ENCODE peak calls at places on chromosome 5, in four cellular contexts. One of them, this sample, is unnamed.

GRCh38 chr5:93289915-93290314 is 291.1 kb downstream of the NR2F1-AS1 start:
- DNase-seq in HepG2: peak
- DNase-seq in WTC11: no peak
- DNase-seq in K562: no peak
- DNase-seq in this sample: no peak

GRCh38 chr5:119212666-119213065 is 141.8 kb downstream of the DMXL1 start:
- DNase-seq in HepG2: no peak
- DNase-seq in WTC11: no peak
- DNase-seq in K562: no peak
- DNase-seq in this sample: no peak

GRCh38 chr5:52804359-52804758 is 16.6 kb downstream of the ITGA1 start:
- DNase-seq in HepG2: no peak
- DNase-seq in WTC11: no peak
- DNase-seq in K562: no peak
- DNase-seq in this sample: no peak

GRCh38 chr5:128478386-128479368 is 59.4 kb downstream of the FBN2 start:
- DNase-seq in HepG2: no peak
- DNase-seq in WTC11: no peak
- DNase-seq in K562: no peak
- DNase-seq in this sample: no peak

GRCh38 chr5:140341591-140341990 is 4.8 kb downstream of the HBEGF start:
- DNase-seq in HepG2: no peak
- DNase-seq in WTC11: no peak
- DNase-seq in K562: no peak
- DNase-seq in this sample: no peak

GRCh38 chr5:125093776-125094175 is 347.3 kb upstream of the ZNF608 start:
- DNase-seq in HepG2: no peak
- DNase-seq in WTC11: no peak
- DNase-seq in K562: no peak
- DNase-seq in this sample: no peak

GRCh38 chr5:133818031-133818431 is 150.4 kb downstream of the C5orf15 start:
- DNase-seq in HepG2: no peak
- DNase-seq in WTC11: no peak
- DNase-seq in K562: no peak
- DNase-seq in this sample: no peak

GRCh38 chr5:28328691-28329090 is 1290.3 kb upstream of the CDH9 start:
- DNase-seq in HepG2: no peak
- DNase-seq in WTC11: no peak
- DNase-seq in K562: no peak
- DNase-seq in this sample: no peak

GRCh38 chr5:93294184-93294583 is 286.8 kb downstream of the NR2F1-AS1 start:
- DNase-seq in HepG2: no peak
- DNase-seq in WTC11: no peak
- DNase-seq in K562: no peak
- DNase-seq in this sample: no peak

GRCh38 chr5:26388946-26389345 is 649.4 kb downstream of the CDH9 start:
- DNase-seq in HepG2: no peak
- DNase-seq in WTC11: no peak
- DNase-seq in K562: no peak
- DNase-seq in this sample: no peak

GRCh38 chr5:172528440-172528839 is 74.1 kb upstream of the SH3PXD2B start:
- DNase-seq in HepG2: no peak
- DNase-seq in WTC11: no peak
- DNase-seq in K562: no peak
- DNase-seq in this sample: no peak

GRCh38 chr5:64637144-64637543 is 53.2 kb upstream of the SHISAL2B start:
- DNase-seq in HepG2: no peak
- DNase-seq in WTC11: no peak
- DNase-seq in K562: no peak
- DNase-seq in this sample: no peak

GRCh38 chr5:95393279-95393678 is 2.1 kb downstream of the FAM81B start:
- DNase-seq in HepG2: no peak
- DNase-seq in WTC11: no peak
- DNase-seq in K562: no peak
- DNase-seq in this sample: no peak

GRCh38 chr5:168714046-168714445 is 134.9 kb upstream of the PANK3 start:
- DNase-seq in HepG2: no peak
- DNase-seq in WTC11: no peak
- DNase-seq in K562: no peak
- DNase-seq in this sample: no peak

GRCh38 chr5:100004969-100005368 is 530.2 kb upstream of the FAM174A start:
- DNase-seq in HepG2: no peak
- DNase-seq in WTC11: no peak
- DNase-seq in K562: no peak
- DNase-seq in this sample: no peak

GRCh38 chr5:9196403-9197224 is 349.3 kb downstream of the SEMA5A start:
- DNase-seq in HepG2: no peak
- DNase-seq in WTC11: no peak
- DNase-seq in K562: peak
- DNase-seq in this sample: no peak

GRCh38 chr5:138874771-138875628 is at the start of gene LRRTM2:
- DNase-seq in HepG2: no peak
- DNase-seq in WTC11: no peak
- DNase-seq in K562: peak
- DNase-seq in this sample: no peak

GRCh38 chr5:177116631-177117373 is 16.8 kb upstream of the NSD1 start:
- DNase-seq in HepG2: no peak
- DNase-seq in WTC11: peak
- DNase-seq in K562: peak
- DNase-seq in this sample: no peak

GRCh38 chr5:124743534-124744169 is 2.8 kb downstream of the ZNF608 start:
- DNase-seq in HepG2: no peak
- DNase-seq in WTC11: no peak
- DNase-seq in K562: no peak
- DNase-seq in this sample: no peak

GRCh38 chr5:35458824-35459207 is 158.8 kb upstream of the SPEF2 start:
- DNase-seq in HepG2: no peak
- DNase-seq in WTC11: no peak
- DNase-seq in K562: no peak
- DNase-seq in this sample: no peak

GRCh38 chr5:57777174-57777581 is 294.6 kb upstream of the ACTBL2 start:
- DNase-seq in HepG2: no peak
- DNase-seq in WTC11: no peak
- DNase-seq in K562: no peak
- DNase-seq in this sample: no peak

GRCh38 chr5:83441752-83442151 is 29.8 kb upstream of the VCAN start:
- DNase-seq in HepG2: no peak
- DNase-seq in WTC11: no peak
- DNase-seq in K562: peak
- DNase-seq in this sample: peak

GRCh38 chr5:173670130-173670591 is 53.7 kb upstream of the BOD1 start:
- DNase-seq in HepG2: no peak
- DNase-seq in WTC11: no peak
- DNase-seq in K562: no peak
- DNase-seq in this sample: no peak
- TF ChIP-seq TCF7 in HepG2: no peak
- TF ChIP-seq TCF7 in WTC11: no peak
- TF ChIP-seq TCF7 in K562: no peak
- TF ChIP-seq TCF7 in this sample: no peak

GRCh38 chr5:16616536-16617271 is at the start of gene RETREG1:
- DNase-seq in HepG2: no peak
- DNase-seq in WTC11: peak
- DNase-seq in K562: no peak
- DNase-seq in this sample: no peak

GRCh38 chr5:16618138-16618897 is 1.5 kb upstream of the RETREG1 start:
- DNase-seq in HepG2: no peak
- DNase-seq in WTC11: no peak
- DNase-seq in K562: no peak
- DNase-seq in this sample: no peak

GRCh38 chr5:16615737-16616535 is 861 bp downstream of the RETREG1 start:
- DNase-seq in HepG2: no peak
- DNase-seq in WTC11: no peak
- DNase-seq in K562: no peak
- DNase-seq in this sample: no peak

GRCh38 chr5:16619136-16619535 is 2.3 kb upstream of the RETREG1 start:
- DNase-seq in HepG2: no peak
- DNase-seq in WTC11: no peak
- DNase-seq in K562: no peak
- DNase-seq in this sample: no peak

GRCh38 chr5:16617272-16617973 is 626 bp upstream of the RETREG1 start:
- DNase-seq in HepG2: no peak
- DNase-seq in WTC11: no peak
- DNase-seq in K562: no peak
- DNase-seq in this sample: no peak
- TF ChIP-seq TCF7 in HepG2: no peak
- TF ChIP-seq TCF7 in WTC11: no peak
- TF ChIP-seq TCF7 in K562: no peak
- TF ChIP-seq TCF7 in this sample: no peak

GRCh38 chr5:60447488-60447920 is 252.5 kb downstream of the DEPDC1B start:
- DNase-seq in HepG2: peak
- DNase-seq in WTC11: no peak
- DNase-seq in K562: no peak
- DNase-seq in this sample: no peak
- TF ChIP-seq TCF7 in HepG2: peak
- TF ChIP-seq TCF7 in WTC11: no peak
- TF ChIP-seq TCF7 in K562: no peak
- TF ChIP-seq TCF7 in this sample: no peak

GRCh38 chr5:143767162-143767561 is 44.8 kb upstream of the HMHB1 start:
- DNase-seq in HepG2: no peak
- DNase-seq in WTC11: no peak
- DNase-seq in K562: no peak
- DNase-seq in this sample: no peak

GRCh38 chr5:143772621-143773020 is 39.3 kb upstream of the HMHB1 start:
- DNase-seq in HepG2: no peak
- DNase-seq in WTC11: no peak
- DNase-seq in K562: no peak
- DNase-seq in this sample: no peak

GRCh38 chr5:143775258-143775657 is 36.7 kb upstream of the HMHB1 start:
- DNase-seq in HepG2: no peak
- DNase-seq in WTC11: no peak
- DNase-seq in K562: peak
- DNase-seq in this sample: no peak

GRCh38 chr5:143770430-143770829 is 41.5 kb upstream of the HMHB1 start:
- DNase-seq in HepG2: no peak
- DNase-seq in WTC11: no peak
- DNase-seq in K562: no peak
- DNase-seq in this sample: no peak

DNA sequence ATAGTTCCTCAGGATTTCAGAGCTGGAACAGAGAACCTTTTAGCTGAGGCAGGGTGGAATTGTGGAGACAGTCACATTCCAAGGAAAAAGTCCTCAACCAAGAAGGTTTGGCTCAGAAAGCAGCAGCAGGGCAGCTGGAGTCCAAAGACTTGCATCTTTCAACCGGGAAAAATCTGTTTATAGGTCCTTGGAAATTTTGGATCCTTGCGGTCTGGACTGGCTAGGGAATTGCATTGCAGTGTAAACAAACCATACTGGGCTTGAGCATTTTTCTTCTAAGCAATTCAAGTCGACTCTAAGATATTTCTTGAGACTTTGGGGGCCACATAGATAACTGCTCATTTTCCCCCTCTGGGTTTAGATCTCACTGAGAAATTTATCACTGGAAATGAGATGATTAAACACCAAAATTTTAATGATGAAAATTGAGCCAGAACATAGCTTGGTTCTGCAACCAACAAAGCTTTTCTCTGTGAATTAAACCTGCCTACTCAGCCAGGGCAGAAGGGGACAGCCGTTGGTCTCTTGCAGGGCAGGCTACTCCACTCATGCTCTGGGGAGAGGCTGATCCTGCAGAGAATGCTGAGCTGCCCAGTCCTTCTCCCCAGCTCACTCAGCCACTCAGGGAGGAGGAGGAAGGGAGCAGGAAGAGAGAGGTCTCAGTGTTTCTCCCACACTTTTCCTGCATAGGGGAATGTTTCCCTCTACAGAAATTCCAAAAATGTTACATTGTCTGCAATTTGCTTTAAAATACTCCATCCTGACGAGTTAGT is 40.5 kb upstream of the HMHB1 start:
- DNase-seq in HepG2: no peak
- DNase-seq in WTC11: no peak
- DNase-seq in K562: no peak
- DNase-seq in this sample: no peak
- TF ChIP-seq TCF7 in HepG2: no peak
- TF ChIP-seq TCF7 in WTC11: no peak
- TF ChIP-seq TCF7 in K562: no peak
- TF ChIP-seq TCF7 in this sample: no peak

GRCh38 chr5:142390303-142390840 is 65.6 kb upstream of the SPRY4 start:
- DNase-seq in HepG2: no peak
- DNase-seq in WTC11: no peak
- DNase-seq in K562: no peak
- DNase-seq in this sample: no peak
- TF ChIP-seq TCF7 in HepG2: no peak
- TF ChIP-seq TCF7 in WTC11: no peak
- TF ChIP-seq TCF7 in K562: no peak
- TF ChIP-seq TCF7 in this sample: no peak

This sample was measured in GM12878.